ENCODE peak calls at places on chromosome 13, in four cellular contexts. Q is upper lobe of right lung, R is tibial nerve, H is left ventricle myocardium inferior. V is an unnamed sample. For H3K9me3 and H3K4me1, the result is how much of the 10 kb centered on the place peaks cover.

GRCh38 chr13:29684441-29684840 is 89.0 kb upstream of the SLC7A1 start:
- DNase-seq in Q (no peak), R (no peak), H (no peak), V (no peak)

GRCh38 chr13:78465250-78465649 is 138.1 kb downstream of the POU4F1 start:
- DNase-seq in Q (no peak), R (no peak), H (no peak), V (no peak)

GRCh38 chr13:61286148-61286745 is 129.4 kb downstream of the PCDH20 start:
- DNase-seq in Q (no peak), R (no peak), H (no peak), V (no peak)

GRCh38 chr13:50340146-50340545 is 324.9 kb downstream of the KCNRG start:
- DNase-seq in Q (no peak), R (no peak), H (no peak), V (no peak)

GRCh38 chr13:52838433-52839107 is 9.9 kb downstream of the PCDH8 start:
- DNase-seq in Q (no peak), R (no peak), H (no peak), V (no peak)

GRCh38 chr13:27442797-27443196 is 7.6 kb downstream of the MTIF3 start:
- DNase-seq in Q (no peak), R (no peak), H (no peak), V (no peak)

GRCh38 chr13:106455190-106455589 is 80.3 kb downstream of the EFNB2 start:
- DNase-seq in Q (no peak), R (no peak), H (no peak), V (no peak)

GRCh38 chr13:77375554-77375953 is 48.7 kb upstream of the MYCBP2 start:
- DNase-seq in Q (no peak), R (no peak), H (no peak), V (no peak)

GRCh38 chr13:48679941-48680630 is 26.4 kb downstream of the CYSLTR2 start:
- DNase-seq in Q (no peak), R (no peak), H (no peak), V (no peak)

GRCh38 chr13:45325806-45326205 is 15.2 kb downstream of the TPT1 start:
- DNase-seq in Q (no peak), R (peak), H (peak), V (peak)

GRCh38 chr13:22198001-22198400 is 527.1 kb downstream of the FGF9 start:
- DNase-seq in Q (no peak), R (peak), H (no peak), V (no peak)

GRCh38 chr13:46607768-46608553 is 55.0 kb downstream of the LRCH1 start:
- DNase-seq in Q (no peak), R (no peak), H (no peak), V (no peak)

GRCh38 chr13:33489563-33489962 is 204.0 kb upstream of the STARD13 start:
- DNase-seq in Q (no peak), R (no peak), H (no peak), V (no peak)

GRCh38 chr13:93307166-93307565 is 80.6 kb downstream of the GPC6 start:
- DNase-seq in Q (no peak), R (no peak), H (no peak), V (no peak)

GRCh38 chr13:36992362-36992761 is 6.8 kb downstream of the ALG5 start:
- DNase-seq in Q (no peak), R (no peak), H (no peak), V (no peak)

GRCh38 chr13:80551650-80552497 is 210.9 kb upstream of the SPRY2 start:
- DNase-seq in Q (no peak), R (no peak), H (no peak), V (no peak)

GRCh38 chr13:79988573-79988972 is 352.4 kb downstream of the SPRY2 start:
- DNase-seq in Q (no peak), R (no peak), H (no peak), V (peak)

GRCh38 chr13:44299142-44299541 is 74.5 kb upstream of the SERP2 start:
- DNase-seq in Q (no peak), R (no peak), H (no peak), V (no peak)

GRCh38 chr13:43783820-43784219 is 3.0 kb downstream of the ENOX1 start:
- DNase-seq in Q (no peak), R (no peak), H (no peak), V (no peak)

GRCh38 chr13:50156722-50157121 is 141.5 kb downstream of the KCNRG start:
- DNase-seq in Q (no peak), R (peak), H (no peak), V (no peak)

GRCh38 chr13:71864981-71865857 is 1.8 kb downstream of the DACH1 start:
- DNase-seq in Q (peak), R (no peak), H (peak), V (no peak)

GRCh38 chr13:75610466-75610865 is 25.7 kb upstream of the LMO7 start:
- DNase-seq in Q (no peak), R (no peak), H (no peak), V (no peak)

GRCh38 chr13:83286737-83287136 is 595.5 kb downstream of the SLITRK1 start:
- DNase-seq in Q (no peak), R (no peak), H (no peak), V (no peak)

GRCh38 chr13:27203854-27204253 is 32.2 kb upstream of the USP12 start:
- DNase-seq in Q (no peak), R (peak), H (no peak), V (no peak)

DNA sequence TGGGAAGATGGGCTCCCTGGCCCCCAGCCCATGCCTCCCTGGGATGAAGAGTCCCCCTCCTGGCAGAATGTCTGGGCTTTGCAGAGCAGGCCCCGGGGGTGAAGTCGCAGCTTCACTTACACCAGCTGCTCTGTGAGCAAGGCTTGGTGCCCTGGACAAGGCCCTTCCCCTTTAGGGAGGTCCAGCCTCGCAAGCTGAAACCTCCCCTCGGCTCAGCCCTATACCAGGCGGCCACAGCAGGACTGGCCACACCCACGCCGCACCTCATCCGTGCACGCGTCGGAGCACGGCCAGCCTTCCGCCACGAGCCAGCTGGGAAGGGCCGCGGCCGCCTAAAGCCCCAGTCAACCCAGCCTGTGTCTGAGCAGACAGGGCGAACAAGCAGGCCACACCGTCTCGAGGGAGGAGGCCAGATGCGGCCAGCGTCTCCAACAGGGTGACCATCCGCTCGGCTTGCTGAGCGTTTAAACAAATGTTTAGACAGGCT is 83.2 kb upstream of the MCF2L start:
- DNase-seq in Q (peak), R (peak), H (peak), V (peak)
- H3K4me3 ChIP-seq in Q (no peak), R (no peak), H (peak), V (no peak)

GRCh38 chr13:19182536-19182935 is 912 bp upstream of the TUBA3C start:
- DNase-seq in Q (no peak), R (no peak), H (no peak), V (no peak)
- H3K9me3 ChIP-seq in Q (under half), R (under half), H (under half), V (under half)

GRCh38 chr13:31043891-31044657 is 111.6 kb downstream of the TEX26 start:
- DNase-seq in Q (peak), R (peak), H (peak), V (peak)

GRCh38 chr13:31045621-31046081 is 113.2 kb downstream of the TEX26 start:
- DNase-seq in Q (peak), R (no peak), H (no peak), V (peak)

GRCh38 chr13:31042084-31042483 is 109.6 kb downstream of the TEX26 start:
- DNase-seq in Q (no peak), R (no peak), H (no peak), V (no peak)

GRCh38 chr13:31044658-31045620 is 112.5 kb downstream of the TEX26 start:
- DNase-seq in Q (no peak), R (no peak), H (no peak), V (no peak)

GRCh38 chr13:31042501-31043165 is 110.2 kb downstream of the TEX26 start:
- DNase-seq in Q (no peak), R (no peak), H (no peak), V (no peak)
- H3K4me1 ChIP-seq in Q (under half), R (under half), H (under half), V (under half)

DNA sequence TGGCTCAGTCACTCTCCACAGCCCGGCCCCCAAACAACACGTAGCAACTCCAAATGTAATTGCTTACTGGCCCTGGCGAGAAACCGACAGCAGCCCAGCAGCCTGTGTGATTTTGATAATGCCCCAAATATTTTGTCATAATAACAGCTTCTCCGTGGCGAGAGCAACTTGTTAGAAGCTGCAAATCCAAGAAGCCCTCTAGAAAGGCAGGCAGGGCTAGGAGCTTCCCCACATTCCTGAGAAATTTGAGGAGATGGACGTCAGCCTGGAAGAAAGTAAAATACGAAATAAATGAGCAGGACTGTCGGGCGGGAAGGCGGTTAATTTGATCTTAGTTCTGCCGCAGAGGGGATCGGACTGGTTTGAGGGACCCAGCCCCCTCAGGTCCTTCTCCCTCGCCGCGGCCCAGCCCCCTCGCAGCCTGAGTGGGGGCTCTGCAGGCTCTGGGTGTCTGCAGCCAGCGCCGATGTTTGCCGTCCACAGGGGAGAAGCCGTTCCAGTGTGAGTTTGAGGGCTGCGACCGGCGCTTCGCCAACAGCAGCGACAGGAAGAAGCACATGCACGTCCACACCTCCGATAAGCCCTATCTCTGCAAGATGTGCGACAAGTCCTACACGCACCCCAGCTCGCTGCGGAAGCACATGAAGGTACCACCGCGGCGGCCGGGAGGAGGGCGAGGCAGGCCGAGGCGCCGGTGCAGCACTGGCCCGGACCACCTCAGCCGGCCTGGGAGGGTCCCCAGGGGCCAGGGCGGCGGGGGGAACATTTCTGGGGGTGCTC is 3.1 kb downstream of the ZIC2 start:
- DNase-seq in Q (no peak), R (no peak), H (no peak), V (peak)
- H3K4me3 ChIP-seq in Q (no peak), R (no peak), H (no peak), V (no peak)

DNA sequence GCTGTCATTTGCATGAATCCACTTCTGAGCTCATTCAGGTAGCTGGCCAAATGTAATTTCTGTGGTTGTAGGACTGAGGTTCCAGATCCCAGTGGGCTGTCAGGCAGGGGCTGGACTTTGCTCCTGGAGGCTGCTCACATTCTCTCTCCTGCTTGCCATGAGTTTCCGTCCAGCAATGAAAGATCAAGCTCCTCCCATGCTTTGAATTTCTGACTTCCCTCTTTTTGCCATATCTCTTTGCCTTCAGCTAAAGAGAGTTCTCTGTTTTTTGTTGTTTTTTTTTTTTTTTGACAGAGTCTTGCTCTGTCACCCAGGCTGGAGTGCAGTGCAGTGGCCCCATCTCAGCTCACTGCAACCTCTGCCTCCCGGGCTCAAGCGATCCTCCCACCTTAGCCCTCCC is 76.9 kb downstream of the ING1 start:
- DNase-seq in Q (no peak), R (no peak), H (no peak), V (no peak)
- H3K9me3 ChIP-seq in Q (under half), R (under half), H (under half), V (under half)

GRCh38 chr13:39210961-39211534 is 172.8 kb downstream of the NHLRC3 start:
- DNase-seq in Q (no peak), R (no peak), H (no peak), V (no peak)

GRCh38 chr13:39215971-39216370 is 177.7 kb downstream of the NHLRC3 start:
- DNase-seq in Q (no peak), R (no peak), H (no peak), V (no peak)

DNA sequence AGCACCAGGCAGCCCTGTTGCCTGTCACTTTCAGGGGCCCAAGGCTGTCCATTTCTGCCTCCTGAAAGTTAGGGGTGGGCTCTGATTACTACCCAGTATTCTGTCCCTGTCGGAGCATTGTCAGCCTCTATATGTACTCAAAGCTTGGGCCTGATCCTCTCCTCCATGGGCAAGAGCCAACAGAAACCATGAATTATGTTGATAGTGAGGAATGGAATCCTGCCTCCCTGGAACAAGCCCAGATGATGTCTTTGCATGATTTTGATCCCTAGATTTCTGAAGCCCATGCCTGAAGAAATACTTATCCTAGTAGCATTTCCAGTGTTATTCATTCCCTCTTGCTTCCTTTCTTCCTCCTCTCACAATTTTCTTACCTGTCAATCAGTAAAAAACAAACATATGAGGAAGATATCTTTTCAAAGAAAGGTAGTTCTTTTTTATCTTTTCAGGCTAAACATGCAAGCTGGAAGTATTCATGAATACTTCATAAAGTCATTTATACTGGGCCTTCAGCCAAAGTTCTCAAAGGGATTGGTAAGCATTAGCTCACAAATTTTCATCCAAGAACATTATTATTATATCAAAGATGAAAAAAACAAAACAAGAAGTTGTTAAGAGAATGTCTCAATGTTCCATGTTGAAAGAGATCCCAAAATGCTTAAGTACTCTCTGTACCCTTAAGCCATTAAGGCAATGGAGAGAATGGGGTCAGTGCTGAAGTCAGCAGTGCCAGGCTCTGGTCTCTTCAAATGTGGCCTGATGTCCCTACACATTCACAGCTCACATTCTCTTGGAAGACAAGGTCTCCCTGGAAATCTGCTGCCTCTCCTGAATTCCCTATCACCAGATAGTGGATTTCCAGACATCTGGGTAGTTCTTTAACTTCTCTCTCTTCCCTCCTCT is 171.7 kb downstream of the NHLRC3 start:
- DNase-seq in Q (no peak), R (no peak), H (no peak), V (no peak)
- H3K4me1 ChIP-seq in Q (under half), R (under half), H (under half), V (under half)

GRCh38 chr13:97321101-97321500 is 99.0 kb downstream of the MBNL2 start:
- DNase-seq in Q (no peak), R (no peak), H (no peak), V (no peak)

GRCh38 chr13:97318532-97318931 is 96.4 kb downstream of the MBNL2 start:
- DNase-seq in Q (no peak), R (no peak), H (no peak), V (no peak)

GRCh38 chr13:97321616-97322321 is 99.6 kb downstream of the MBNL2 start:
- DNase-seq in Q (no peak), R (no peak), H (no peak), V (no peak)

GRCh38 chr13:97317933-97318332 is 95.8 kb downstream of the MBNL2 start:
- DNase-seq in Q (no peak), R (no peak), H (no peak), V (no peak)

DNA sequence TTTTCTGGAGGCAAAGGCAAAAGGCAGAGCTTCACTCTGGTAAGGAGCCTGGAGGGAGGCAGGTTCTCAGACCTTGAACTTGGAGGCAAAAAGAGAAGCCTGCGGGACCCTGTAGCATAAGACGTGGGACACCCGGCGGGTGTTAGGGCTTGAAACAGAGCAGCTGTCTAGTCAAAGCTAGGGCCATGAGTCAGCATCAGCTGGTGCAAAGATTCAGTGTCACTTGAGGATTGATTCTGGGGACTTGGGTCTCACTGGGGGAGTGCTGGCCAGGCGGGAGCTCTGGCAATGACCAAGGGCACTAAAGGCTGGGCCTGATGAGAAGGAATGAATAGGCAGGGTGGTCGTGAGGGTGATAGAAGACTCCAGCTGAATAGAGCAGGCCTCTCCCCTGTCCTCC is 97.0 kb downstream of the MBNL2 start:
- DNase-seq in Q (no peak), R (no peak), H (peak), V (no peak)
- H3K4me3 ChIP-seq in Q (no peak), R (no peak), H (no peak), V (no peak)

GRCh38 chr13:42102961-42103688 is 54.7 kb downstream of the DGKH start:
- DNase-seq in Q (no peak), R (no peak), H (no peak), V (peak)
- H3K9me3 ChIP-seq in Q (under half), R (under half), H (under half), V (under half)

GRCh38 chr13:95258098-95258497 is 43.2 kb downstream of the ABCC4 start:
- DNase-seq in Q (no peak), R (no peak), H (no peak), V (no peak)
- H3K4me1 ChIP-seq in Q (under half), R (under half), H (under half), V (under half)

GRCh38 chr13:35702316-35702715 is 225.8 kb upstream of the MAB21L1 start:
- DNase-seq in Q (no peak), R (no peak), H (no peak), V (no peak)

GRCh38 chr13:35700661-35701060 is 224.2 kb upstream of the MAB21L1 start:
- DNase-seq in Q (no peak), R (no peak), H (no peak), V (peak)

GRCh38 chr13:35697281-35697680 is 220.8 kb upstream of the MAB21L1 start:
- DNase-seq in Q (no peak), R (no peak), H (no peak), V (no peak)

GRCh38 chr13:35699805-35700204 is 223.3 kb upstream of the MAB21L1 start:
- DNase-seq in Q (no peak), R (peak), H (no peak), V (peak)

DNA sequence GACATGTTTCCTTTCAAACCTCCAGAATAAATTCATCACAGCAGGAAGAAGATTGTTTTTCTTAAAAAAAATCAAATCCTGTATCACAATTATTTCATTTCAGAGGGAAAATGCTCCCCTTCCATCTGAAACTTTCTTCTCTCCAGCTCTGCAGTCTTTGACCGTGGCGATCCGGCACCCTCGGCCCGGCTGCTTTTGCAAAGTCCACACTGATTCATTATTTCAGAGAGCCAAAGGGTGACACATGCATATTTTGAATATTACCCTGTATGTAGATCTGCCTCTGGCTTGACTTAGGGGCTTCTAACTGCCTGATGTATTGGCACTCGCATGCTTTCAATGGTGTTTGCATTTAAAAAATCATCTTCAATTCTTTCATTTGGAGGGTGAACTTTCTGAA is 222.7 kb upstream of the MAB21L1 start:
- DNase-seq in Q (no peak), R (no peak), H (no peak), V (peak)
- H3K4me3 ChIP-seq in Q (no peak), R (no peak), H (no peak), V (no peak)

V was measured in SJSA1.